ENCODE peak calls at places on chromosome 21, in ten cellular contexts. G is AG10803, Z is psoas muscle, M is bronchial epithelial cell, J is retinal pigment epithelial cell, W is H9, I is PC-3, A is GM13976, R is HFFc6, E is heart left ventricle. O is an unnamed sample.

GRCh38 chr21:41182547-41182946 is 14.6 kb downstream of the BACE2 start:
- DNase-seq in G (no peak), Z (no peak), M (no peak), J (no peak), W (no peak), I (no peak), A (no peak), R (no peak), E (no peak), O (no peak)

GRCh38 chr21:33414926-33415325 is 11.7 kb downstream of the IFNGR2 start:
- DNase-seq in G (no peak), Z (no peak), M (no peak), J (no peak), W (no peak), I (no peak), A (no peak), R (no peak), E (no peak), O (no peak)

GRCh38 chr21:38759286-38759872 is 46.4 kb upstream of the ETS2 start:
- DNase-seq in G (no peak), Z (no peak), M (no peak), J (no peak), W (no peak), I (peak; percentile 52), A (no peak), R (peak; percentile 9), E (no peak), O (no peak)

GRCh38 chr21:31204801-31205200 is 139.3 kb downstream of the TIAM1 start:
- DNase-seq in G (no peak), Z (no peak), M (no peak), J (no peak), W (no peak), I (no peak), A (no peak), R (no peak), E (no peak), O (no peak)

GRCh38 chr21:39863111-39863510 is 4.1 kb upstream of the PCP4 start:
- DNase-seq in G (no peak), Z (no peak), M (peak; percentile 30), J (peak; percentile 73), W (no peak), I (peak; percentile 59), A (no peak), R (no peak), E (no peak), O (no peak)

GRCh38 chr21:24045775-24046215 is 1561.5 kb downstream of the MRPL39 start:
- DNase-seq in G (no peak), Z (peak; percentile 63), M (no peak), J (peak; percentile 98), W (no peak), I (peak; percentile 90), A (no peak), R (peak; percentile 0), E (peak; percentile 73), O (no peak)

GRCh38 chr21:38293765-38294164 is 37.0 kb downstream of the KCNJ15 start:
- DNase-seq in G (no peak), Z (no peak), M (no peak), J (no peak), W (no peak), I (no peak), A (no peak), R (no peak), E (no peak), O (no peak)

GRCh38 chr21:32389337-32390015 is 3.3 kb downstream of the URB1 start:
- DNase-seq in G (peak; percentile 82), Z (no peak), M (no peak), J (no peak), W (no peak), I (no peak), A (no peak), R (peak; percentile 56), E (no peak), O (no peak)

GRCh38 chr21:42654179-42654912 is 925 bp downstream of the PDE9A start:
- DNase-seq in G (no peak), Z (no peak), M (no peak), J (no peak), W (no peak), I (no peak), A (peak; percentile 70), R (no peak), E (peak; percentile 61), O (peak; percentile 72)

DNA sequence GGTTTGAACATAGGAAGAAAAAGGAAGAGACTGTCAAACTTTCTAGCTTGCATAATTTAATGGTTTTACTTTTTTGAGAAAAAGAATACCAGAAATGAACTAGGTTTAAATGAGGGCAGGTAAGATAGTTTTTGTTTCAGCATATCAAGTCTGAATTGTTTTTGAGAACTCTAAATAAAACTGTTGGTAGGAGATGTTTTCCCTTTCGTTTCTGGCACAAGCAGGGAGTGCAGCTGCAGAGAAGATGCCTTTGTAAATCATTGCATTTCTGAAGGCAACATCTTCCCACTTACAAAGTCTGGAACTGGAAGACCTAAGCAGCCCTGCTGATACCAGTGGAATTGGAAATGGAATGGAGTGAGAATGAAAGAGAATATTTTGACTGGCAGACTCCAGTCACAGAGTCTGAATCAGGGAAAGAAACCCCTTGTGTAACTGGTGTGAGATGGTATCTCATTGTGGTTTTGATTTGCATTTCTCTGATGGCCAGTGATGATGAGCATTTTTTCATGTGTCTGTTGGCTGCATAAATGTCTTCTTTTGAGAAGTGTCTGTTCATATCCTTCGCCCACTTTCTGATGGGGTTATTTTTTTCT is 815.6 kb downstream of the LTN1 start:
- DNase-seq in G (peak; percentile 10), Z (no peak), M (no peak), J (no peak), W (no peak), I (no peak), A (no peak), R (no peak), E (no peak), O (no peak)
- TF ChIP-seq CTCF in G (no peak), Z (no peak), M (no peak), J (no peak), W (no peak), I (no peak), A (no peak), R (no peak), E (no peak), O (no peak)

DNA sequence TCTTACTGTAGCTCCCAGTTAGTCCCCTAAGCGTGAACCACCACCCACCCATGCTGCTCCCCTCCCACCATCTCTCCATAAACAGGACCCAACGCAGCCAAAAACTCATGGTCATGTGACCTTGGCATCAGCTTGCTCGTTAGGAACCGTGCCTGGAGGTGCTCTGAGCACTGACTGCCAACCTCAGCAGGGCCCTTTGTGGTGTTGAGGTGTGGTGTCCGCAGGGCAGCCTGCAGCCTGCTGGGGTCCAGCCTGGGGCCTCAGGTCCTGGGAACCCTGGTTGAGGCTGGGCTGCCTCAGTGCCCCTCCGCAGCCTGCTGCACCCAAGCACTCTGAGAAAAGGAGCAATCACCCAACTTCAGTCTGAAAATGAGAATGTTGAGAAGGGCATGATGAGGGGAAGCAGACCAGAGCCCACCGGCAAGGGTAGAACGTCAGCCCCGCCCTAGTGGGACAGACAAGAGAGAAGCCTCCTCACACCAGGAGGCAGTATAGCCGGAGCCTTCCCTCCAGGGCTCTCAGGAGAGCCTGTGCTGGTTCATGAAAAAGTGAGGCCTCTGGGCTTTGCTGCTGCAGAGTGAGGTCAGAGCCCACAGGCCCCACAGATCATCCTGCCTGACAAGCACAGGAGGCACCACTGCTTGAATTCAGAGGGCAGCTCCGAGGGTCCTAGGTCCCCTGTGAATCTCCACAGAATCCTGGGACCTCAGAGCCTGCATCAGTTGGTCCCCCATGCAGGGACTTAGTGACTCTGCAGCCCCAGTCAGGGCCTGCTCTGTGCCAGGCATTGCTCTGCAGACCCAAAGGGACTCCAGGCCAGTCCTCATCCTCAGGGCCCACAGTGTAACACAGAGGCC is 4.9 kb upstream of the COL6A2 start:
- DNase-seq in G (no peak), Z (no peak), M (no peak), J (no peak), W (no peak), I (no peak), A (no peak), R (no peak), E (no peak), O (no peak)
- TF ChIP-seq CTCF in G (peak; percentile 31), Z (no peak), M (no peak), J (no peak), W (no peak), I (no peak), A (no peak), R (peak; percentile 25), E (no peak), O (no peak)

DNA sequence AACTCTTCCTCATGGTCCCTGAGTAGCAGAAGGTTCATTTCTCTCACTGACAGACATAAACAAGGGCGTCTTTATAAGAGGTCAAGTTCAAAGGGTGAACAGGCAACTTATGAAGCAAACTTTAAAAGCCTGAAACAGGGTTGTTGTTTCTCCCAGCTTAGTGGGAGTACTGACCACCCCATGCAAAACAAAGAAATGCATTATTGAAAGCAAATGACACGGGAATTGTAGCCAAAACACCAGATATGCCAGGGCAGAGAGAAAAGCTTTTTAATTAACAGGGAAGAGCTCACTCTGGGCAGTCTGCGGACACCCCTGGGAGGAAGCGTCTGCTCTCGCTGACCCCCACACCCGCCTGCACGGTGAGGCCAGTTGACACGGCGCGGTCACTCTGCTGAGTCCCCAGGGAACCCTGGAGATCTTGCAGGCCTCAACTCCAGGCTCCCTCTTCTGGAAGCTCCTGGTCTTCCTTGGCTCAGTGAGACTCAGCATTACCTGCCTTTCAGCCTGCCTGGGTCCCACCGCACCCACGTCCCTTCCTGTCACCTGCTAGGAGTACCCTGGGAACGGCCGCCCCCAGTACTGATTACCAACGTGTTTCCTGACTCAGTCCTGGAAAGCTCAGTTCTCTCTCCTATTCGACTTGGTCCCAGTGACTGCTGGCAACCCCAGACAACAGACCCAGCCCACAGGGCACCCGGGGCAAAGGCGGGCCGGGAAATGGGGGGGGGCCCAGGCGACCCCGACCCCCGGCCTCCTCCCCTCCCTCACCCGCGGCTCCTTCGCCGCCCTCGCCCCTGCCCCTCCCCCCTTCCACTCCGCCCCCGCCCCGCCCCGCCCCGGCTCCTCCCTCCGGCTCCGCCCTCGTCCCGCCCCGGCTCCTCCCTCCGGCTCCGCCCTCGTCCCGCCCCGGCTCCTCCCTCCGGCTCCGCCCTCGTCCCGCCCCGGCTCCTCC is 972 bp downstream of the CFAP410 start:
- DNase-seq in G (peak; percentile 54), Z (peak; percentile 64), M (peak; percentile 60), J (peak; percentile 47), W (peak; percentile 90), I (peak; percentile 66), A (peak; percentile 71), R (peak; percentile 44), E (peak; percentile 80), O (peak; percentile 70)
- TF ChIP-seq CTCF in G (peak; percentile 56), Z (peak; percentile 46), M (peak; percentile 60), J (peak; percentile 59), W (peak; percentile 47), I (peak; percentile 53), A (no peak), R (peak; percentile 58), E (peak; percentile 33), O (no peak)

DNA sequence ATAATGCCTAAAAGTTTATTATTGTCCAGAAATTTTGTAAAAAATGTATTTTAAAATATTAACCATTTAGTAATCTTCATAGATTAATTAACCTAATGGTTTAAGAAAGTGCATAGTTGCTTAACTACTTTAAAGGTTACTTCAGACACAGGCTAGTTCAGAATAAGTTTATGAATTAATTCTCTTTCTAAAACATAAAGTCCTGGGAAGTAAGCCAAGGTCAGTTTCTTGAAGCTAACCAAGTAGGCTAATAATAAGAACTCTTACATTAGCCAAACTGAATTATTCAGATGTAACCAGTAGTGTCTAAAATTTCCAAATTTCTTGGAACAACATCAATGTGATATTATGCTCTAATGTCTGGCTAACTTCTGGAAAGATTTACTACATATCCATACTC is 790.4 kb downstream of the NCAM2 start:
- DNase-seq in G (no peak), Z (no peak), M (no peak), J (no peak), W (no peak), I (no peak), A (no peak), R (no peak), E (no peak), O (no peak)
- TF ChIP-seq CTCF in G (no peak), Z (no peak), M (no peak), J (no peak), W (no peak), I (no peak), A (no peak), R (no peak), E (no peak), O (no peak)